ENCODE peak calls at places on chromosomes 6 and 20, in eight cellular contexts. W, R, G, I, V, S, E and P are unnamed samples.

GRCh38 chr6:116924245-116924644 is 47.2 kb downstream of the RFX6 start:
- DNase-seq in V (no peak), W (no peak), S (no peak), G (no peak), I (no peak), R (no peak), E (no peak), P (no peak)

GRCh38 chr6:163554663-163555062 is 140.1 kb downstream of the QKI start:
- DNase-seq in R (peak; percentile 37), I (peak; percentile 19), E (peak; percentile 56), V (peak; percentile 30), W (no peak), S (peak; percentile 41), G (peak; percentile 57), P (peak; percentile 63)

GRCh38 chr6:41707565-41708200 is 27.7 kb downstream of the TFEB start:
- DNase-seq in R (peak; percentile 9), G (no peak), E (no peak), I (no peak), S (no peak), W (no peak), V (no peak), P (peak; percentile 31)

GRCh38 chr6:75812560-75812959 is 63.5 kb downstream of the MYO6 start:
- DNase-seq in R (no peak), S (no peak), W (no peak), V (no peak), G (no peak), I (no peak), E (no peak), P (no peak)

GRCh38 chr20:2331092-2331491 is 35.3 kb downstream of the TGM3 start:
- DNase-seq in I (no peak), E (no peak), W (no peak), R (no peak), G (no peak), V (no peak), S (no peak), P (no peak)

GRCh38 chr20:52823303-52823702 is 148.9 kb upstream of the TSHZ2 start:
- DNase-seq in I (no peak), W (no peak), S (no peak), G (no peak), E (no peak), R (no peak), V (no peak), P (no peak)

GRCh38 chr6:4956625-4957024 is 47.2 kb downstream of the RPP40 start:
- DNase-seq in I (no peak), W (no peak), V (no peak), S (no peak), G (no peak), E (no peak), R (no peak), P (no peak)

GRCh38 chr6:127481628-127482027 is 22.4 kb upstream of the KIAA0408 start:
- DNase-seq in G (peak; percentile 46), R (no peak), W (no peak), S (no peak), I (no peak), V (no peak), E (peak; percentile 63), P (peak; percentile 48)

GRCh38 chr20:31606928-31607639 is 2.0 kb downstream of the ID1 start:
- DNase-seq in R (no peak), S (peak; percentile 60), W (no peak), E (no peak), I (peak; percentile 78), G (peak; percentile 85), V (no peak), P (peak; percentile 94)

GRCh38 chr6:81451787-81452186 is 300.7 kb downstream of the TENT5A start:
- DNase-seq in V (peak; percentile 28), R (no peak), E (peak; percentile 85), S (no peak), I (peak; percentile 39), W (no peak), G (peak; percentile 84), P (no peak)

GRCh38 chr6:63353282-63353630 is 33.5 kb upstream of the LGSN start:
- DNase-seq in W (no peak), V (no peak), R (no peak), I (no peak), S (no peak), G (no peak), E (no peak), P (no peak)

GRCh38 chr6:170132561-170132991 is 158.3 kb downstream of the DLL1 start:
- DNase-seq in S (no peak), W (no peak), E (no peak), V (no peak), R (no peak), G (no peak), I (no peak), P (no peak)

GRCh38 chr6:23173231-23173630 is 603.9 kb downstream of the HDGFL1 start:
- DNase-seq in R (no peak), I (no peak), V (no peak), S (no peak), W (no peak), E (no peak), G (no peak), P (no peak)

GRCh38 chr6:107386340-107386739 is 73.0 kb downstream of the PDSS2 start:
- DNase-seq in I (no peak), W (no peak), G (peak; percentile 6), S (no peak), R (no peak), V (no peak), E (peak; percentile 20), P (peak; percentile 35)

GRCh38 chr6:165468361-165468760 is 159.0 kb upstream of the C6orf118 start:
- DNase-seq in S (no peak), G (no peak), V (no peak), W (no peak), I (no peak), R (no peak), E (no peak), P (no peak)

GRCh38 chr6:163790296-163790840 is 375.9 kb downstream of the QKI start:
- DNase-seq in G (peak; percentile 59), W (no peak), E (peak; percentile 29), S (no peak), I (no peak), R (no peak), V (no peak), P (no peak)

GRCh38 chr20:57531986-57532566 is 7.1 kb upstream of the CTCFL start:
- DNase-seq in I (no peak), R (no peak), E (no peak), S (no peak), V (no peak), G (no peak), W (no peak), P (no peak)

GRCh38 chr6:43942616-43943015 is 172.6 kb downstream of the VEGFA start:
- DNase-seq in V (no peak), R (no peak), E (no peak), W (no peak), S (no peak), I (no peak), G (no peak), P (no peak)

GRCh38 chr6:51153109-51153508 is 334.4 kb downstream of the TFAP2B start:
- DNase-seq in W (no peak), G (no peak), S (no peak), E (no peak), V (no peak), I (no peak), R (no peak), P (no peak)

GRCh38 chr20:32510601-32511357 is 74.4 kb downstream of the NOL4L start:
- DNase-seq in V (no peak), E (peak; percentile 4), W (no peak), G (no peak), S (no peak), I (no peak), R (no peak), P (no peak)

GRCh38 chr6:31393932-31394331 is 9.5 kb upstream of the MICA start:
- DNase-seq in E (no peak), I (no peak), S (no peak), G (no peak), V (no peak), R (no peak), W (no peak), P (no peak)

GRCh38 chr20:10689385-10689784 is 15.6 kb upstream of the JAG1 start:
- DNase-seq in I (no peak), W (no peak), V (no peak), S (no peak), R (no peak), G (no peak), E (no peak), P (no peak)